ENCODE peak calls at places on chromosomes 3 and 15, in eight cellular contexts. U, N, R, Y, D, W, T and L are unnamed samples.

GRCh38 chr3:194494951-194495374 is 8.2 kb upstream of the ATP13A3 start:
- DNase-seq in U (no peak), N (no peak), R (peak), Y (no peak), D (no peak), W (no peak), T (no peak), L (no peak)

GRCh38 chr3:72309626-72310025 is 524.7 kb upstream of the PROK2 start:
- DNase-seq in U (no peak), N (no peak), R (no peak), Y (no peak), D (no peak), W (no peak), T (no peak), L (no peak)

GRCh38 chr15:72227720-72228119 is 3.3 kb downstream of the PKM start:
- DNase-seq in U (no peak), N (no peak), R (no peak), Y (no peak), D (no peak), W (no peak), T (no peak), L (no peak)

GRCh38 chr15:78146437-78147154 is 2.6 kb upstream of the IDH3A start:
- DNase-seq in U (no peak), N (no peak), R (peak), Y (no peak), D (no peak), W (no peak), T (no peak), L (no peak)

GRCh38 chr3:136305879-136306278 is 55.7 kb downstream of the PCCB start:
- DNase-seq in U (peak), N (no peak), R (peak), Y (no peak), D (no peak), W (peak), T (no peak), L (no peak)

GRCh38 chr3:176988795-176989194 is 208.5 kb downstream of the TBL1XR1 start:
- DNase-seq in U (no peak), N (no peak), R (no peak), Y (no peak), D (no peak), W (no peak), T (no peak), L (no peak)

GRCh38 chr3:83523470-83524073 is 1435.2 kb upstream of the CADM2 start:
- DNase-seq in U (no peak), N (no peak), R (peak), Y (no peak), D (no peak), W (peak), T (peak), L (no peak)

GRCh38 chr3:123110238-123110952 is 43.6 kb downstream of the PDIA5 start:
- DNase-seq in U (no peak), N (no peak), R (no peak), Y (no peak), D (no peak), W (no peak), T (no peak), L (no peak)

GRCh38 chr3:112813723-112814171 is 32.9 kb downstream of the CD200R1L start:
- DNase-seq in U (no peak), N (no peak), R (peak), Y (no peak), D (no peak), W (peak), T (no peak), L (no peak)

GRCh38 chr3:116046350-116046749 is 398.9 kb downstream of the LSAMP start:
- DNase-seq in U (no peak), N (no peak), R (no peak), Y (no peak), D (no peak), W (no peak), T (no peak), L (no peak)

GRCh38 chr3:185207931-185208746 is 45.7 kb downstream of the EHHADH start:
- DNase-seq in U (no peak), N (no peak), R (peak), Y (no peak), D (no peak), W (peak), T (no peak), L (no peak)

GRCh38 chr3:51712020-51712385 is 5.1 kb downstream of the GRM2 start:
- DNase-seq in U (no peak), N (no peak), R (no peak), Y (no peak), D (no peak), W (no peak), T (no peak), L (peak)

GRCh38 chr15:60854858-60855568 is 374.1 kb downstream of the RORA start:
- DNase-seq in U (no peak), N (no peak), R (peak), Y (no peak), D (no peak), W (no peak), T (no peak), L (no peak)

GRCh38 chr15:61396235-61396927 is 167.3 kb upstream of the RORA start:
- DNase-seq in U (no peak), N (no peak), R (peak), Y (no peak), D (no peak), W (no peak), T (no peak), L (no peak)

GRCh38 chr15:95296626-95297025 is 1033.9 kb upstream of the NR2F2 start:
- DNase-seq in U (no peak), N (no peak), R (no peak), Y (no peak), D (no peak), W (no peak), T (no peak), L (no peak)

DNA sequence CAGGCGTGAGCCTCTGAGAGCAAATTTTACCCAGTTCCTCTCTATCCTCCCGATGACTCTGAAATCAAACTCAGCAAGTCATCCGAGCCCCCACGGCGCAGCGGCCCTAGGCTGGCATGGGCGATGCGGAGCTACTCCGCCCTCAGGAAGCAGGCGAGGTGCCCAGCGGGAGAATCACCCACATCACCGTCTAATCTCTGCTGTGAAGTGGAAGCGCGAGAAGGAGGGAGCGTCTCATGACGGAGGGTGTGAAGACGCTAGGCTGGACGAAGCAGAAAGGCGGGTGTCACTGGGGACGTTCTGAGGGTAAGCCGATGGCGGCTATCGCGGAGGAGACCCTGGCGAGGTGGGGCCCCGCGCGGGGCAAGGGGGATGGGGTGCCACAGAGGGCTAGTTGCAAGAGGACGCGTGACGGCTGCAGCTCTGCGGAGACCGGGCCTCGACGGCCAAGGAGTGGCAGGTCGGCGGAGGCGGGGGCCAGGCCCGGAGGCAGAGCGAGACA is 9.1 kb upstream of the GNAI2 start:
- DNase-seq in U (no peak), N (peak), R (peak), Y (no peak), D (no peak), W (peak), T (no peak), L (no peak)
- TF ChIP-seq CTCF in U (no peak), N (no peak), R (no peak), Y (no peak), D (no peak), W (no peak), T (no peak), L (no peak)

DNA sequence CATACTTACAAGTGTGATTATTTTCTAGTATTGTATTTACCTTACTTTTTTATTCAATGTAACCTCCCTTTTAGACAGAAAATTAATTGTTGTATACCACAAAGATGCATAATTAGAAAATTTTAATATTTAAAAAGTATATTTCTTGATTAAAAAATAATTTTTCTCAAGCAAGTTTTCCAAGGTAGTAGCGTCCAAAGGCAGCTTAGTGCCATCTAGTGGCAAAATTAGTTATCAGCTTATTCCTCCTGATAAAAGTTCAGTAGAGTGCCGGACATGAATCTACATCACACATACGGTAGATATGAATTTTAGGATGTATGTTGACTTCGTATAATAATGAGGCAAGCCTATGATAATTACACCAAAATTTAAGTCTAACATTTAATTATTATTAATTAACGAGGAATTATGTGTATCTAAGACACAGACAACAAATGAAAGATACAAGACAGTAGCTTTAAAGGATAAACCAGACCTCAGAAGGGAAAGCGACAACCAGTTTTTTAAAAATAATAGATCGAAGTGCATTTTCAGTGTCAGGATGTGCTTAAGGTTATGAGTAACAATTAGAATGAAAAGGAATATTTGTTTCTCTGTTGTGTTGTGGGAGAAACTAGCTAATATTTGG is 405.9 kb downstream of the ROBO1 start:
- DNase-seq in U (peak), N (no peak), R (peak), Y (no peak), D (no peak), W (peak), T (no peak), L (no peak)
- TF ChIP-seq CTCF in U (peak), N (peak), R (peak), Y (no peak), D (peak), W (peak), T (peak), L (peak)

GRCh38 chr3:65905648-65906211 is 133.0 kb downstream of the MAGI1 start:
- DNase-seq in U (no peak), N (no peak), R (peak), Y (no peak), D (no peak), W (no peak), T (no peak), L (no peak)

GRCh38 chr3:65904016-65904415 is 134.7 kb downstream of the MAGI1 start:
- DNase-seq in U (no peak), N (no peak), R (no peak), Y (no peak), D (no peak), W (no peak), T (no peak), L (no peak)

GRCh38 chr3:65908588-65908987 is 130.1 kb downstream of the MAGI1 start:
- DNase-seq in U (no peak), N (no peak), R (no peak), Y (no peak), D (no peak), W (no peak), T (no peak), L (no peak)

GRCh38 chr3:65902304-65902793 is 136.4 kb downstream of the MAGI1 start:
- DNase-seq in U (no peak), N (no peak), R (no peak), Y (no peak), D (no peak), W (peak), T (no peak), L (no peak)

GRCh38 chr3:65907232-65908130 is 131.2 kb downstream of the MAGI1 start:
- DNase-seq in U (no peak), N (no peak), R (no peak), Y (no peak), D (no peak), W (no peak), T (no peak), L (no peak)
- TF ChIP-seq CTCF in U (no peak), N (no peak), R (no peak), Y (no peak), D (no peak), W (no peak), T (no peak), L (peak)

GRCh38 chr3:13853978-13854296 is 25.9 kb downstream of the WNT7A start:
- DNase-seq in U (no peak), N (no peak), R (no peak), Y (no peak), D (no peak), W (no peak), T (no peak), L (no peak)

GRCh38 chr3:13851997-13852637 is 27.8 kb downstream of the WNT7A start:
- DNase-seq in U (no peak), N (no peak), R (no peak), Y (no peak), D (no peak), W (no peak), T (no peak), L (no peak)

GRCh38 chr3:13852638-13853009 is 27.2 kb downstream of the WNT7A start:
- DNase-seq in U (no peak), N (no peak), R (no peak), Y (no peak), D (no peak), W (no peak), T (no peak), L (no peak)

GRCh38 chr3:13854492-13854891 is 25.4 kb downstream of the WNT7A start:
- DNase-seq in U (no peak), N (no peak), R (no peak), Y (no peak), D (no peak), W (no peak), T (no peak), L (no peak)

GRCh38 chr3:13853256-13853977 is 26.5 kb downstream of the WNT7A start:
- DNase-seq in U (no peak), N (no peak), R (no peak), Y (no peak), D (no peak), W (no peak), T (no peak), L (no peak)
- TF ChIP-seq CTCF in U (no peak), N (no peak), R (no peak), Y (no peak), D (no peak), W (no peak), T (no peak), L (no peak)

DNA sequence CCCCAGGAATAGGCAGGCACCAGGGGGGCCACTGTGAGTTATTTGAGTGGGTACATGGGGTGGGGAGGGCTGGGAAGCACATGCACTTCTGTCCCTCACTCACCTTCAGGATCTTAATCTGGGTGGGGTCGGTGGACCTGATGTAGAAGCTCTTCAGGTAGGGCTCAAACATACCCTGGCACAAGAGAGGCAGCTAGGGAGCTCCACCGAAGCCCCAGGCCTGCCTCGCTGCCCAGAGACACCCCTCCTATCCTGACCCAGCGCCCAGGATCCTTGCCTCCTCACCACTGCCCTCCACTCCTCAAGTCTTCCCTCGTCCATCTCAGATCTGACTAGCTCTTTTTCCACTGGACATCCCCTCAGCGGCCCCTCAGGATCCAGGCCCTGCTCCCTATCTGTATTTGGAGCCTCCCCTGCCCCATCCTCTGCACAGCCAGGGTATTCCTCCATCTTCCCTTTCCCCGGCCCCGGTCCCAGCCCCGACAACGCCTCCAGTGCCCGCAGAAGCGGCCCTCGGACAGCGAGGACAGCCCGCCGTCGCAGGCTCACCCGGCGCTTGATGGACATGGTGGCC is 30.0 kb downstream of the AP3B2 start:
- DNase-seq in U (no peak), N (no peak), R (no peak), Y (no peak), D (no peak), W (no peak), T (peak), L (no peak)
- TF ChIP-seq CTCF in U (no peak), N (no peak), R (no peak), Y (no peak), D (no peak), W (no peak), T (no peak), L (no peak)

GRCh38 chr3:149902498-149903139 is 68.1 kb downstream of the PFN2 start:
- DNase-seq in U (no peak), N (no peak), R (peak), Y (no peak), D (no peak), W (peak), T (no peak), L (no peak)
- TF ChIP-seq CTCF in U (peak), N (peak), R (peak), Y (peak), D (no peak), W (peak), T (peak), L (peak)

DNA sequence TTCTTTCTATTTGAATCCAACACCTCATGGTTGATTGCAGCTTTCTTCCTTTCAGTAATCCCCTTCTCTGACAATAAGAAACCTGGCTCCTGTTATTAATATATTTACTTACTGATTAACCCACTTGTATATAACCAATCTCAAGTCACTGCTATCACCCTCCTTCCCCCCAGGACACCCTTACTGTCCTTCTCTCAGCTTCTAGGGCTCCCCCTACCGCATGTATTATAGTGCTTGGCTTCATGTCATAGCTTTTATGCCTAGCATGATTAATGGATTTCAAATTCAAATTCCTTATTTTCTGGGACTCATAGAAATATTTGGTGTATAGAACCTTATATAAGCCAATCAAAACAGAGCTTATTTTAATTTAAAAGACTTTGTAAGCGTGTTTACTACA is 75.7 kb upstream of the BNIP2 start:
- DNase-seq in U (no peak), N (no peak), R (no peak), Y (no peak), D (no peak), W (no peak), T (no peak), L (no peak)
- TF ChIP-seq CTCF in U (no peak), N (no peak), R (peak), Y (no peak), D (no peak), W (no peak), T (no peak), L (peak)

GRCh38 chr3:171867976-171868375 is 24.8 kb downstream of the TMEM212 start:
- DNase-seq in U (no peak), N (no peak), R (no peak), Y (no peak), D (no peak), W (no peak), T (no peak), L (no peak)
- TF ChIP-seq CTCF in U (peak), N (no peak), R (peak), Y (no peak), D (peak), W (peak), T (peak), L (no peak)